ENCODE peak calls at places on chromosomes 5 and 9, in eight cellular contexts. F is T-helper 1 cell; T is anterior cingulate cortex; G is GM23338; J is NCI-H460; B is T1000; W is activated CD4-positive, alpha-beta T cell treated with anti-CD3 and anti-CD28 coated beads for 1 hour; Q is substantia nigra. I is an unnamed sample.

GRCh38 chr5:34503379-34504346 is 152.5 kb upstream of the RAI14 start:
- DNase-seq in F (no peak), T (no peak), G (no peak), J (no peak), B (no peak), W (no peak), Q (peak; percentile 54), I (peak; percentile 9)

GRCh38 chr9:115133649-115134048 is 15.7 kb upstream of the TNC start:
- DNase-seq in F (no peak), T (no peak), G (no peak), J (no peak), B (no peak), W (no peak), Q (no peak), I (no peak)

GRCh38 chr5:32779754-32780415 is 68.8 kb downstream of the NPR3 start:
- DNase-seq in F (no peak), T (no peak), G (no peak), J (no peak), B (no peak), W (no peak), Q (no peak), I (no peak)

GRCh38 chr5:101390317-101390908 is 487.3 kb upstream of the ST8SIA4 start:
- DNase-seq in F (no peak), T (no peak), G (peak; percentile 89), J (peak; percentile 40), B (peak; percentile 17), W (no peak), Q (peak; percentile 3), I (no peak)

GRCh38 chr9:116572095-116572748 is 114.9 kb upstream of the TRIM32 start:
- DNase-seq in F (no peak), T (peak; percentile 32), G (peak; percentile 88), J (peak; percentile 75), B (peak; percentile 61), W (no peak), Q (peak; percentile 74), I (peak; percentile 71)

GRCh38 chr5:151758430-151759241 is at the start of gene ATOX1:
- DNase-seq in F (peak; percentile 86), T (peak; percentile 80), G (peak; percentile 95), J (peak; percentile 90), B (peak; percentile 79), W (peak; percentile 84), Q (peak; percentile 86), I (peak; percentile 85)

GRCh38 chr5:78320461-78320860 is 26.0 kb upstream of the AP3B1 start:
- DNase-seq in F (no peak), T (no peak), G (peak; percentile 67), J (no peak), B (no peak), W (no peak), Q (no peak), I (no peak)

GRCh38 chr5:64939772-64940510 is 171.2 kb downstream of the CWC27 start:
- DNase-seq in F (no peak), T (no peak), G (peak; percentile 59), J (peak; percentile 19), B (no peak), W (no peak), Q (no peak), I (no peak)

GRCh38 chr5:80093796-80094195 is 58.6 kb downstream of the THBS4 start:
- DNase-seq in F (no peak), T (no peak), G (peak; percentile 54), J (no peak), B (no peak), W (no peak), Q (no peak), I (no peak)

I was measured in nucleus accumbens.